ENCODE peak calls at places on chromosomes 7 and 10, in eight cellular contexts. One of them, this sample, is unnamed.

GRCh38 chr7:105019269-105019668 is 5.3 kb downstream of the KMT2E start:
- DNase-seq in foreskin fibroblast: no peak
- DNase-seq in stomach: no peak
- DNase-seq in A549: no peak
- DNase-seq in MM.1S: no peak
- DNase-seq in transverse colon: no peak
- DNase-seq in GM12864: no peak
- DNase-seq in NB4: no peak
- DNase-seq in this sample: no peak

GRCh38 chr7:106420210-106420609 is 135.4 kb upstream of the NAMPT start:
- DNase-seq in A549: no peak
- DNase-seq in foreskin fibroblast: no peak
- DNase-seq in stomach: no peak
- DNase-seq in GM12864: no peak
- DNase-seq in MM.1S: no peak
- DNase-seq in transverse colon: no peak
- DNase-seq in NB4: no peak
- DNase-seq in this sample: no peak

GRCh38 chr7:145539910-145540309 is 576.7 kb upstream of the CNTNAP2 start:
- DNase-seq in NB4: no peak
- DNase-seq in transverse colon: no peak
- DNase-seq in foreskin fibroblast: no peak
- DNase-seq in stomach: no peak
- DNase-seq in GM12864: no peak
- DNase-seq in MM.1S: no peak
- DNase-seq in A549: no peak
- DNase-seq in this sample: no peak

GRCh38 chr7:23393636-23394035 is 76.7 kb downstream of the IGF2BP3 start:
- DNase-seq in stomach: no peak
- DNase-seq in foreskin fibroblast: no peak
- DNase-seq in GM12864: no peak
- DNase-seq in A549: no peak
- DNase-seq in NB4: no peak
- DNase-seq in transverse colon: no peak
- DNase-seq in MM.1S: no peak
- DNase-seq in this sample: no peak

GRCh38 chr10:115355162-115355760 is 262.1 kb downstream of the ATRNL1 start:
- DNase-seq in foreskin fibroblast: peak; percentile 79
- DNase-seq in GM12864: peak; percentile 39
- DNase-seq in stomach: no peak
- DNase-seq in A549: peak; percentile 79
- DNase-seq in NB4: peak; percentile 72
- DNase-seq in transverse colon: peak; percentile 8
- DNase-seq in MM.1S: peak; percentile 74
- DNase-seq in this sample: peak; percentile 73

GRCh38 chr10:129964611-129965417 is 740 bp upstream of the EBF3 start:
- DNase-seq in transverse colon: no peak
- DNase-seq in GM12864: no peak
- DNase-seq in A549: no peak
- DNase-seq in foreskin fibroblast: peak; percentile 53
- DNase-seq in MM.1S: no peak
- DNase-seq in stomach: no peak
- DNase-seq in NB4: peak; percentile 80
- DNase-seq in this sample: no peak

GRCh38 chr7:105719919-105720318 is 138.6 kb upstream of the EFCAB10 start:
- DNase-seq in MM.1S: no peak
- DNase-seq in NB4: no peak
- DNase-seq in transverse colon: no peak
- DNase-seq in A549: no peak
- DNase-seq in stomach: no peak
- DNase-seq in GM12864: no peak
- DNase-seq in foreskin fibroblast: no peak
- DNase-seq in this sample: no peak

GRCh38 chr7:146090023-146090645 is 26.5 kb upstream of the CNTNAP2 start:
- DNase-seq in transverse colon: no peak
- DNase-seq in foreskin fibroblast: no peak
- DNase-seq in NB4: peak; percentile 56
- DNase-seq in GM12864: no peak
- DNase-seq in stomach: no peak
- DNase-seq in MM.1S: peak; percentile 79
- DNase-seq in A549: peak; percentile 48
- DNase-seq in this sample: peak; percentile 44

GRCh38 chr7:4960363-4960762 is 1.4 kb upstream of the MMD2 start:
- DNase-seq in A549: no peak
- DNase-seq in MM.1S: no peak
- DNase-seq in transverse colon: no peak
- DNase-seq in GM12864: no peak
- DNase-seq in foreskin fibroblast: peak; percentile 9
- DNase-seq in stomach: no peak
- DNase-seq in NB4: no peak
- DNase-seq in this sample: no peak

GRCh38 chr7:3955751-3956696 is 655.0 kb downstream of the SDK1 start:
- DNase-seq in NB4: no peak
- DNase-seq in transverse colon: peak; percentile 14
- DNase-seq in foreskin fibroblast: peak; percentile 40
- DNase-seq in GM12864: no peak
- DNase-seq in MM.1S: no peak
- DNase-seq in stomach: no peak
- DNase-seq in A549: peak; percentile 11
- DNase-seq in this sample: peak; percentile 31
- H3K4me3 ChIP-seq in NB4: no peak overlapping the region
- H3K4me3 ChIP-seq in transverse colon: no peak overlapping the region
- H3K4me3 ChIP-seq in foreskin fibroblast: no peak overlapping the region
- H3K4me3 ChIP-seq in GM12864: no peak overlapping the region
- H3K4me3 ChIP-seq in MM.1S: no peak overlapping the region
- H3K4me3 ChIP-seq in stomach: no peak overlapping the region
- H3K4me3 ChIP-seq in A549: no peak overlapping the region
- H3K4me3 ChIP-seq in this sample: no peak overlapping the region

GRCh38 chr10:11162828-11163599 is 145.3 kb downstream of the CELF2 start:
- DNase-seq in A549: no peak
- DNase-seq in MM.1S: peak; percentile 95
- DNase-seq in NB4: peak; percentile 96
- DNase-seq in stomach: peak; percentile 55
- DNase-seq in GM12864: peak; percentile 96
- DNase-seq in transverse colon: peak; percentile 81
- DNase-seq in foreskin fibroblast: no peak
- DNase-seq in this sample: peak; percentile 96
- TF ChIP-seq CTCF in A549: no peak
- TF ChIP-seq CTCF in MM.1S: no peak
- TF ChIP-seq CTCF in NB4: no peak
- TF ChIP-seq CTCF in stomach: no peak
- TF ChIP-seq CTCF in GM12864: no peak
- TF ChIP-seq CTCF in transverse colon: no peak
- TF ChIP-seq CTCF in foreskin fibroblast: no peak
- TF ChIP-seq CTCF in this sample: no peak

DNA sequence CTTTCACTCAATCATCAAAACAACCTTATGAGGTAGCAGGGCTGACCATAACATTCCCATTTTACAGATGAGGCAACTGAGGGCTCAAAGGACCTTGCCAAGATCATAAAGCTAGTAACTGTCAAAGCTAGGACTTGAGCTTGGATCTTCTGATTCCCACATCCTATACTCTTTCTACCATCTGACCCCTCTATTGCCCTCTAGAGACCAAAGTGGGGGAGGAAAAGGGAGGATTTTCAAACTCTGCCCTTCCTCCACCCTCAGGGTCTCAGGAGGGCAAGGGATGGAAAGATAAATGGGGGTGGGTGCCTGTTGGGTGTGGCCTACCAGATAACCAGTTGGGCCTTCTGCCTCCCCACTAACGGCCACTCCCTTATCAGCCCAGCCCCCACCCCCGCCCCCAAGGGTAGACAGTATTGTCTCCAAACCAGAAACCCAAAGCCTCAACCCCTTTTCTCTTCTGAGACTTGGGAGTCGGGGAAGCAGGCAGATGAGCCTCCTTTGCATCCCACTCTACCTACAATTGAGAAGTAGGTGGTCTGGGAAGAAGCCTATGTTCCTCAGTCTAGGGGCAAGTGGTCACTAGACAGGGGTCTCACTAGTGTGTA is 7.9 kb downstream of the LDB1 start:
- DNase-seq in MM.1S: no peak
- DNase-seq in NB4: peak; percentile 67
- DNase-seq in GM12864: no peak
- DNase-seq in stomach: no peak
- DNase-seq in foreskin fibroblast: no peak
- DNase-seq in A549: no peak
- DNase-seq in transverse colon: no peak
- DNase-seq in this sample: no peak
- H3K4me3 ChIP-seq in MM.1S: no peak overlapping the region
- H3K4me3 ChIP-seq in NB4: peak overlapping the region; percentile 73
- H3K4me3 ChIP-seq in GM12864: no peak overlapping the region
- H3K4me3 ChIP-seq in stomach: no peak overlapping the region
- H3K4me3 ChIP-seq in foreskin fibroblast: peak overlapping the region; percentile 79
- H3K4me3 ChIP-seq in A549: no peak overlapping the region
- H3K4me3 ChIP-seq in transverse colon: no peak overlapping the region
- H3K4me3 ChIP-seq in this sample: no peak overlapping the region

DNA sequence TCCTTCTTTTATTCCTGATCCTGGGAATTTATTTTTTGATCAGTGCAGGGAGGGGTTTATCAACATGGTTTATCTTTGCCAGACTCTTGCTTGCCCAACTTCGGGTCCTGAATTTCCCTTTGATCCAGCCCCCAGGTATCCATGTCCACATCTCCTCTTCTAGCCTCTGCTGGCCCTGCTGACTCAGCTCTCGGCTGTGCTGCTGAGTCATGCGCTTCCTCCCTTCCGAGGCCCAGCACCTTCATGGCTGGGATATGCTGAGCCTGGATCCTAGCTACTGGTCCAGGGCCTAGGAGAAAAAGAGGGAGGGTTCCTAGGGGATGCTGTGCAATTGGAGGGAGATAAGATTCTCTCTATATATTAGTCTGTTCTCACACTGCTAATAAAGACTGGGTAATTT is 380.7 kb upstream of the SHH start:
- DNase-seq in GM12864: no peak
- DNase-seq in transverse colon: no peak
- DNase-seq in NB4: no peak
- DNase-seq in stomach: no peak
- DNase-seq in A549: peak; percentile 37
- DNase-seq in foreskin fibroblast: no peak
- DNase-seq in MM.1S: no peak
- DNase-seq in this sample: no peak
- TF ChIP-seq CTCF in GM12864: no peak
- TF ChIP-seq CTCF in transverse colon: no peak
- TF ChIP-seq CTCF in NB4: no peak
- TF ChIP-seq CTCF in stomach: no peak
- TF ChIP-seq CTCF in A549: no peak
- TF ChIP-seq CTCF in foreskin fibroblast: no peak
- TF ChIP-seq CTCF in MM.1S: no peak
- TF ChIP-seq CTCF in this sample: no peak

DNA sequence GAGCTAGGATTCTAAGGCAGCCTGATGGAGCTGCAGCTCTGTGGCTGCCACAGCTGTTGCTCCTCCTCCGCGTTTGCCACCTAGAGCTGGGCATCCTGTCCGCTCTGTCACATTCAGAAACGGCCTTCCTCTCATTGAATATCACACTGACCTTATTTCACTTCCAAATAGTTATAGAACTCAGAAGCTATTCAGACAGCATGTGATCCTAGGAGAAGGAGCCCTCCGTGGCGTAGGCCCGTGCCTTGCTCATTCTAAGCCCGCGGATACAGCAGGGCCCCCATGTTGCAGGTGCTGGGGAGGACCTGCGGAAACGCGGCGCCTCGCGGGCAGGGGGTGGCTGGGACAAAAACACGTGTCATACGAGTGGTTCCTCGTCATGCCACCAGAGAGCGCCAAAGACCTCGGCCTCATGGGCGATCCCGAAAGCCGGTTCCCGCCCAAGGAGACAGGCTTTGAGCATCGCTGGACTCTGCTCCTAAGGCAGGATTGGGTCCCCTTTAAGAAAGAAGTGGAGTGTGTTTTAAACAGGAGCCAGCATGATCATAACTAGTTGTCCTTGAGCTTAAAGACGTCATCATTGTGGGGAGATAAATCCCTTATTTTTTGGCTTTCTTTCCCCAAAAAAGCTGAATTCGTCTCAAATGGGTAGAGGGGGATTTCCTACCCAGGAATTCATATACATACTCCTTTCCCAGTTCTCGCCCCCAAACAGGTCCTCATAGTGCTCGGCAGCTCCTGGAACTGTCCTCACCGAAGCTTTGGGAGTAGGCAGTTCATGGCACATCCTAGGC is 17.9 kb upstream of the FIGNL1 start:
- DNase-seq in transverse colon: peak; percentile 83
- DNase-seq in MM.1S: peak; percentile 78
- DNase-seq in foreskin fibroblast: peak; percentile 89
- DNase-seq in stomach: peak; percentile 87
- DNase-seq in GM12864: no peak
- DNase-seq in NB4: peak; percentile 83
- DNase-seq in A549: peak; percentile 71
- DNase-seq in this sample: peak; percentile 78
- H3K4me3 ChIP-seq in transverse colon: no peak overlapping the region
- H3K4me3 ChIP-seq in MM.1S: peak overlapping the region; percentile 41
- H3K4me3 ChIP-seq in foreskin fibroblast: no peak overlapping the region
- H3K4me3 ChIP-seq in stomach: no peak overlapping the region
- H3K4me3 ChIP-seq in GM12864: no peak overlapping the region
- H3K4me3 ChIP-seq in NB4: no peak overlapping the region
- H3K4me3 ChIP-seq in A549: no peak overlapping the region
- H3K4me3 ChIP-seq in this sample: no peak overlapping the region

DNA sequence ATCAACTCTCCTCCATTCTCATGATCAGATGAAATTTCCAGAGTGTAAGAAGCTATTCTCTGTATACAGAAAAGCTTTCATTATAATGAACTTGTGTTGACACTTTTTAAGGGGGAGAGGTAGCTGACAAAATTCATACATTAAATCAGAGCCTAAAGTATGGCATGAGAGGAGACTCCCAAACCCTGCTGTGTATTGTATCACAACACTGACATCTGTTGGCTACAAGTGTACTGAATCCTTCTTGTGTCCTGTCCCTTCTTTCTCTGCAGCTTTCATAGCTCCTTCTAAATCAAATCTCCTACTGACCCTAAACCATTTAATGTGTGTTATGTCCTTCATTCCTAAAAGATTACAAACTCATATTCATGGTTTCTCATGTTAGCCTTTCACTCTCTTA is 70.9 kb downstream of the GCC1 start:
- DNase-seq in MM.1S: peak; percentile 44
- DNase-seq in transverse colon: no peak
- DNase-seq in foreskin fibroblast: peak; percentile 42
- DNase-seq in stomach: no peak
- DNase-seq in GM12864: no peak
- DNase-seq in A549: peak; percentile 54
- DNase-seq in NB4: peak; percentile 54
- DNase-seq in this sample: peak; percentile 28
- TF ChIP-seq CTCF in MM.1S: peak; percentile 51
- TF ChIP-seq CTCF in transverse colon: no peak
- TF ChIP-seq CTCF in foreskin fibroblast: peak; percentile 44
- TF ChIP-seq CTCF in stomach: peak; percentile 43
- TF ChIP-seq CTCF in GM12864: peak; percentile 42
- TF ChIP-seq CTCF in A549: peak; percentile 45
- TF ChIP-seq CTCF in NB4: peak; percentile 41
- TF ChIP-seq CTCF in this sample: peak; percentile 29